ENCODE peak calls at places on chromosomes 2 and 18, in seven cellular contexts. U, I, N, C, V, Z and H are unnamed samples.

GRCh38 chr2:225400060-225400511 is 576 bp downstream of the NYAP2 start:
- DNase-seq in U (no peak), I (peak; percentile 40), N (no peak), C (peak; percentile 48), V (no peak), Z (peak; percentile 6), H (peak; percentile 17)

GRCh38 chr2:73449404-73449803 is 63.8 kb downstream of the ALMS1 start:
- DNase-seq in U (no peak), I (no peak), N (no peak), C (no peak), V (no peak), Z (no peak), H (no peak)

GRCh38 chr2:26179446-26179907 is 6.6 kb downstream of the GAREM2 start:
- DNase-seq in U (no peak), I (no peak), N (no peak), C (peak; percentile 56), V (no peak), Z (no peak), H (no peak)

GRCh38 chr2:28543316-28544068 is 47.6 kb downstream of the PLB1 start:
- DNase-seq in U (no peak), I (no peak), N (no peak), C (no peak), V (no peak), Z (no peak), H (no peak)

GRCh38 chr18:23135679-23136325 is 517 bp downstream of the CABLES1 start:
- DNase-seq in U (no peak), I (peak; percentile 12), N (peak; percentile 55), C (no peak), V (no peak), Z (peak; percentile 18), H (peak; percentile 36)

GRCh38 chr2:74894261-74895030 is 60.5 kb downstream of the HK2 start:
- DNase-seq in U (no peak), I (no peak), N (no peak), C (no peak), V (no peak), Z (no peak), H (no peak)

GRCh38 chr2:46072146-46072820 is 224.9 kb upstream of the EPAS1 start:
- DNase-seq in U (no peak), I (no peak), N (no peak), C (no peak), V (no peak), Z (no peak), H (no peak)

GRCh38 chr2:72138011-72138881 is 9.4 kb downstream of the CYP26B1 start:
- DNase-seq in U (peak; percentile 70), I (peak; percentile 93), N (peak; percentile 45), C (no peak), V (no peak), Z (no peak), H (peak; percentile 62)

GRCh38 chr2:240626531-240627300 is 1.4 kb downstream of the GPR35 start:
- DNase-seq in U (peak; percentile 77), I (no peak), N (no peak), C (no peak), V (no peak), Z (peak; percentile 44), H (no peak)

GRCh38 chr2:168796583-168797285 is 5.7 kb upstream of the NOSTRIN start:
- DNase-seq in U (no peak), I (no peak), N (no peak), C (no peak), V (no peak), Z (no peak), H (no peak)

GRCh38 chr2:224837558-224837957 is 121.4 kb upstream of the CCDC195 start:
- DNase-seq in U (no peak), I (no peak), N (no peak), C (no peak), V (no peak), Z (no peak), H (no peak)

GRCh38 chr2:127044977-127045654 is 61.8 kb downstream of the BIN1 start:
- DNase-seq in U (peak; percentile 75), I (no peak), N (peak; percentile 21), C (no peak), V (no peak), Z (peak; percentile 2), H (no peak)

DNA sequence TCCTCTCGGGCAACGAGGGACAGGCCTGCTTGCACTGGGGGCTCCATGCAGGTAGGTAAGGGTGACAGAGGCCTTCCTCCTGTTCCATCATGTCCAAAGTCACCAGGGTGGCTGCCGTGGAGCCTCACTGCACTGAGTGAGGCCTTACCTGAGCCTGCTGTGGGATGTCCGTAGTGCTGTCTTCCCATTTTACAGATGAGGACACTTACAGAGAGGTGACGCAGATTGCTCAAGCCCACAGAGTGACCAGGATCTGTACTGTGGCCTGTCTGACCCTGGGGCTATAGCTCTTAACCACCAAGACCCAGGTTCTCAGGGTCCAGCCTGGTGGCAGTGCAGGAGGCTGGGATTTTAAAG is 5.4 kb downstream of the ATOH8 start:
- DNase-seq in U (no peak), I (no peak), N (no peak), C (no peak), V (no peak), Z (no peak), H (no peak)
- H3K4me3 ChIP-seq in U (peak overlapping the region; percentile 59), I (no peak overlapping the region), N (peak overlapping the region; percentile 32), C (no peak overlapping the region), V (no peak overlapping the region), Z (no peak overlapping the region), H (no peak overlapping the region)

DNA sequence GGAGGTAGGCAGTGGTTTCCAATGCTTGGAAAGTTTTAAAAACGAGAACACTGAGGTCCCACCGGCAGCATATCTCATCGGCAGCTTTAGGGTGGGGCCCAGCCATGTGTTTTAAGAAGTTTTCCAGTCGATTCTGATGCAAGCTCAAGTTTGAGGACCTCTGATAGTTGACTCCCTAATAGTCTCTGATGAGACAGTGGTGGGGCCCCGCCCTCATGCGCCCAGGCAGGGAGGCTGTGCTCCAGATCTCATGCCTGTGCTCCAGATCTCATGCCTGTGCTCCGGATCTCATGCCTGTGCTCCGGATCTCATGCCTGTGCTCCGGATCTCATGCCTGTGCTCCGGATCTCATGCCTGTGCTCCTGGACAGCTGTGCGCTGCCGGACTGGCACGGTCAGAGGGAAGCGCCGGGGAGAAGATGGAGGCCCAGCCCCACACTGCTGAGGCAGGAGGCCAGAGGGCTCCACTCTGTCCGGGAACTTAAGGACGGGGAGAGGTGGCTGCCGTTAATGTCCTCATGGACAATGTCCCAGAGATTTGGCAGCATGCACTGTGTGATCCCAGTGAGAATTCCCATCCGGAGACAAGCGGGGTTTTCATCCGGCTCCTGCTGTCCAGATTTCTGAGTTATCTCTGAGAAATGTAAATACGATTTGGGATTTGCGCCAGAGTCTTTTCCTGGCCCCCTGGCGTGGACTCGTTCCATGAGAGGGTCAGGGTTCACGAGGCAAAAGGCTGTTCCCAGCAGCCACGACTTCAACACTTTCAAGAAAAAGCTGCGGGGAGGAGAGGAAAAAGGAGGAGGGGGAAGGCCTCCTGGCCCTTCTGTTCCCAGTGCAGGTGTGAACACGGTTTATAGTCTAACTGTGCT is 9.4 kb upstream of the COLEC11 start:
- DNase-seq in U (no peak), I (no peak), N (peak; percentile 54), C (no peak), V (no peak), Z (peak; percentile 60), H (peak; percentile 37)
- H3K4me3 ChIP-seq in U (no peak overlapping the region), I (no peak overlapping the region), N (no peak overlapping the region), C (no peak overlapping the region), V (no peak overlapping the region), Z (no peak overlapping the region), H (no peak overlapping the region)

GRCh38 chr2:203914546-203915169 is 21.9 kb upstream of the ICOS start:
- DNase-seq in U (no peak), I (no peak), N (no peak), C (no peak), V (no peak), Z (no peak), H (no peak)

GRCh38 chr2:203913947-203914346 is 22.6 kb upstream of the ICOS start:
- DNase-seq in U (no peak), I (no peak), N (no peak), C (no peak), V (no peak), Z (no peak), H (no peak)

GRCh38 chr2:203916756-203917155 is 19.8 kb upstream of the ICOS start:
- DNase-seq in U (no peak), I (no peak), N (no peak), C (no peak), V (no peak), Z (no peak), H (no peak)

GRCh38 chr2:203918264-203918663 is 18.3 kb upstream of the ICOS start:
- DNase-seq in U (no peak), I (no peak), N (no peak), C (no peak), V (no peak), Z (no peak), H (no peak)

DNA sequence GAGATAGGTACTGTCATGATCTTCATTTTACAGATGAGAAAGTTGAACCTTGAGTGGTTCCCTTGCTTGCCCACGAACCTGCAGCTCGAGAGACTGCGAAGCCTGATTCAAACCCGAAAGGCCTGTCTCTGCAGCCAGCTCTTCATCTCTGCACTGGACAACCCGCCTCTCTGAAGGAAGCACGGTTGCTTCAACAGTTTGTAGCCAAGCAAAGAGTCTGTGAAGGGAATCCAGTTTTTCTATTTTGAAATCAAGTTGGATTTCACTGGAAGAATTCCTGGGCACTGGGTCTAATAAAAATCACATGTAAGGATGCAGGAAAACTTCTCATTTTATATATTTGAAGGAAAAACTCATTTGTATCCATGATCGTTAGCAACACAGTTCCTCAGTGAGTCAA is 21.3 kb upstream of the ICOS start:
- DNase-seq in U (no peak), I (no peak), N (no peak), C (no peak), V (no peak), Z (no peak), H (no peak)
- H3K4me3 ChIP-seq in U (no peak overlapping the region), I (no peak overlapping the region), N (no peak overlapping the region), C (no peak overlapping the region), V (no peak overlapping the region), Z (no peak overlapping the region), H (no peak overlapping the region)

GRCh38 chr2:55459741-55460274 is 40.2 kb upstream of the CCDC88A start:
- DNase-seq in U (no peak), I (no peak), N (no peak), C (no peak), V (no peak), Z (no peak), H (no peak)

GRCh38 chr2:55461679-55462078 is 42.0 kb upstream of the CCDC88A start:
- DNase-seq in U (no peak), I (no peak), N (no peak), C (no peak), V (no peak), Z (no peak), H (no peak)

GRCh38 chr2:55459278-55459677 is 39.6 kb upstream of the CCDC88A start:
- DNase-seq in U (no peak), I (no peak), N (no peak), C (no peak), V (no peak), Z (no peak), H (no peak)

GRCh38 chr2:55460562-55460961 is 40.9 kb upstream of the CCDC88A start:
- DNase-seq in U (no peak), I (peak; percentile 8), N (no peak), C (no peak), V (no peak), Z (no peak), H (no peak)
- H3K4me3 ChIP-seq in U (no peak overlapping the region), I (no peak overlapping the region), N (no peak overlapping the region), C (no peak overlapping the region), V (no peak overlapping the region), Z (no peak overlapping the region), H (no peak overlapping the region)